ENCODE peak calls at places on chromosomes 13 and 19, in six cellular contexts. One of them, this sample, is unnamed.

GRCh38 chr13:42113478-42113877 is 65.0 kb downstream of the DGKH start:
- DNase-seq in NCI-H748 treated with DMSO at 0.1 percent for 48 hours: no peak
- DNase-seq in stimulated activated CD4-positive, alpha-beta T cell treated with anti-CD3 and anti-CD28 coated beads, Interleukin-1b, Interleukin-23, amount 100 ng/mL, for 24 hours: no peak
- DNase-seq in glomerular endothelial cell: no peak
- DNase-seq in kidney tubule cell: no peak
- DNase-seq in activated naive CD8-positive, alpha-beta T cell treated with anti-CD3 and anti-CD28 coated beads, Interleukin-2, amount 50 U/mL, for 16 hours: no peak
- DNase-seq in this sample: no peak

GRCh38 chr13:95191821-95192220 is 109.4 kb downstream of the ABCC4 start:
- DNase-seq in NCI-H748 treated with DMSO at 0.1 percent for 48 hours: peak
- DNase-seq in glomerular endothelial cell: no peak
- DNase-seq in activated naive CD8-positive, alpha-beta T cell treated with anti-CD3 and anti-CD28 coated beads, Interleukin-2, amount 50 U/mL, for 16 hours: peak
- DNase-seq in kidney tubule cell: peak
- DNase-seq in stimulated activated CD4-positive, alpha-beta T cell treated with anti-CD3 and anti-CD28 coated beads, Interleukin-1b, Interleukin-23, amount 100 ng/mL, for 24 hours: peak
- DNase-seq in this sample: peak

GRCh38 chr13:107447591-107447990 is 767.7 kb downstream of the LIG4 start:
- DNase-seq in glomerular endothelial cell: no peak
- DNase-seq in kidney tubule cell: peak
- DNase-seq in NCI-H748 treated with DMSO at 0.1 percent for 48 hours: no peak
- DNase-seq in stimulated activated CD4-positive, alpha-beta T cell treated with anti-CD3 and anti-CD28 coated beads, Interleukin-1b, Interleukin-23, amount 100 ng/mL, for 24 hours: no peak
- DNase-seq in activated naive CD8-positive, alpha-beta T cell treated with anti-CD3 and anti-CD28 coated beads, Interleukin-2, amount 50 U/mL, for 16 hours: no peak
- DNase-seq in this sample: no peak

GRCh38 chr13:98664047-98664446 is 87.1 kb upstream of the STK24 start:
- DNase-seq in glomerular endothelial cell: no peak
- DNase-seq in activated naive CD8-positive, alpha-beta T cell treated with anti-CD3 and anti-CD28 coated beads, Interleukin-2, amount 50 U/mL, for 16 hours: peak
- DNase-seq in NCI-H748 treated with DMSO at 0.1 percent for 48 hours: no peak
- DNase-seq in kidney tubule cell: peak
- DNase-seq in stimulated activated CD4-positive, alpha-beta T cell treated with anti-CD3 and anti-CD28 coated beads, Interleukin-1b, Interleukin-23, amount 100 ng/mL, for 24 hours: peak
- DNase-seq in this sample: no peak

GRCh38 chr19:4980838-4981680 is 12.1 kb downstream of the KDM4B start:
- DNase-seq in activated naive CD8-positive, alpha-beta T cell treated with anti-CD3 and anti-CD28 coated beads, Interleukin-2, amount 50 U/mL, for 16 hours: no peak
- DNase-seq in kidney tubule cell: no peak
- DNase-seq in glomerular endothelial cell: no peak
- DNase-seq in stimulated activated CD4-positive, alpha-beta T cell treated with anti-CD3 and anti-CD28 coated beads, Interleukin-1b, Interleukin-23, amount 100 ng/mL, for 24 hours: no peak
- DNase-seq in NCI-H748 treated with DMSO at 0.1 percent for 48 hours: no peak
- DNase-seq in this sample: no peak

GRCh38 chr19:2337329-2337707 is 8.8 kb downstream of the SPPL2B start:
- DNase-seq in NCI-H748 treated with DMSO at 0.1 percent for 48 hours: no peak
- DNase-seq in activated naive CD8-positive, alpha-beta T cell treated with anti-CD3 and anti-CD28 coated beads, Interleukin-2, amount 50 U/mL, for 16 hours: no peak
- DNase-seq in kidney tubule cell: peak
- DNase-seq in stimulated activated CD4-positive, alpha-beta T cell treated with anti-CD3 and anti-CD28 coated beads, Interleukin-1b, Interleukin-23, amount 100 ng/mL, for 24 hours: no peak
- DNase-seq in glomerular endothelial cell: no peak
- DNase-seq in this sample: peak

GRCh38 chr19:54137913-54138776 is 583 bp downstream of the CNOT3 start:
- DNase-seq in NCI-H748 treated with DMSO at 0.1 percent for 48 hours: no peak
- DNase-seq in glomerular endothelial cell: no peak
- DNase-seq in kidney tubule cell: peak
- DNase-seq in stimulated activated CD4-positive, alpha-beta T cell treated with anti-CD3 and anti-CD28 coated beads, Interleukin-1b, Interleukin-23, amount 100 ng/mL, for 24 hours: no peak
- DNase-seq in activated naive CD8-positive, alpha-beta T cell treated with anti-CD3 and anti-CD28 coated beads, Interleukin-2, amount 50 U/mL, for 16 hours: no peak
- DNase-seq in this sample: no peak

GRCh38 chr19:7564866-7565265 is 29.3 kb downstream of the PNPLA6 start:
- DNase-seq in glomerular endothelial cell: no peak
- DNase-seq in activated naive CD8-positive, alpha-beta T cell treated with anti-CD3 and anti-CD28 coated beads, Interleukin-2, amount 50 U/mL, for 16 hours: no peak
- DNase-seq in NCI-H748 treated with DMSO at 0.1 percent for 48 hours: no peak
- DNase-seq in stimulated activated CD4-positive, alpha-beta T cell treated with anti-CD3 and anti-CD28 coated beads, Interleukin-1b, Interleukin-23, amount 100 ng/mL, for 24 hours: no peak
- DNase-seq in kidney tubule cell: no peak
- DNase-seq in this sample: no peak

GRCh38 chr13:60169239-60170031 is 5.7 kb upstream of the DIAPH3 start:
- DNase-seq in kidney tubule cell: no peak
- DNase-seq in stimulated activated CD4-positive, alpha-beta T cell treated with anti-CD3 and anti-CD28 coated beads, Interleukin-1b, Interleukin-23, amount 100 ng/mL, for 24 hours: no peak
- DNase-seq in activated naive CD8-positive, alpha-beta T cell treated with anti-CD3 and anti-CD28 coated beads, Interleukin-2, amount 50 U/mL, for 16 hours: no peak
- DNase-seq in glomerular endothelial cell: no peak
- DNase-seq in NCI-H748 treated with DMSO at 0.1 percent for 48 hours: no peak
- DNase-seq in this sample: no peak

GRCh38 chr13:113159701-113160100 is 1.3 kb downstream of the PROZ start:
- DNase-seq in activated naive CD8-positive, alpha-beta T cell treated with anti-CD3 and anti-CD28 coated beads, Interleukin-2, amount 50 U/mL, for 16 hours: no peak
- DNase-seq in stimulated activated CD4-positive, alpha-beta T cell treated with anti-CD3 and anti-CD28 coated beads, Interleukin-1b, Interleukin-23, amount 100 ng/mL, for 24 hours: no peak
- DNase-seq in glomerular endothelial cell: no peak
- DNase-seq in NCI-H748 treated with DMSO at 0.1 percent for 48 hours: no peak
- DNase-seq in kidney tubule cell: no peak
- DNase-seq in this sample: no peak

GRCh38 chr19:52991484-52991883 is 22.2 kb upstream of the ERVV-1 start:
- DNase-seq in activated naive CD8-positive, alpha-beta T cell treated with anti-CD3 and anti-CD28 coated beads, Interleukin-2, amount 50 U/mL, for 16 hours: no peak
- DNase-seq in glomerular endothelial cell: peak
- DNase-seq in stimulated activated CD4-positive, alpha-beta T cell treated with anti-CD3 and anti-CD28 coated beads, Interleukin-1b, Interleukin-23, amount 100 ng/mL, for 24 hours: no peak
- DNase-seq in kidney tubule cell: peak
- DNase-seq in NCI-H748 treated with DMSO at 0.1 percent for 48 hours: no peak
- DNase-seq in this sample: no peak

GRCh38 chr19:31705656-31706055 is 356.4 kb upstream of the TSHZ3 start:
- DNase-seq in activated naive CD8-positive, alpha-beta T cell treated with anti-CD3 and anti-CD28 coated beads, Interleukin-2, amount 50 U/mL, for 16 hours: no peak
- DNase-seq in stimulated activated CD4-positive, alpha-beta T cell treated with anti-CD3 and anti-CD28 coated beads, Interleukin-1b, Interleukin-23, amount 100 ng/mL, for 24 hours: no peak
- DNase-seq in NCI-H748 treated with DMSO at 0.1 percent for 48 hours: no peak
- DNase-seq in glomerular endothelial cell: no peak
- DNase-seq in kidney tubule cell: no peak
- DNase-seq in this sample: no peak

GRCh38 chr19:51158474-51159129 is 16.5 kb downstream of the SIGLEC7 start:
- DNase-seq in glomerular endothelial cell: no peak
- DNase-seq in NCI-H748 treated with DMSO at 0.1 percent for 48 hours: no peak
- DNase-seq in stimulated activated CD4-positive, alpha-beta T cell treated with anti-CD3 and anti-CD28 coated beads, Interleukin-1b, Interleukin-23, amount 100 ng/mL, for 24 hours: peak
- DNase-seq in kidney tubule cell: peak
- DNase-seq in activated naive CD8-positive, alpha-beta T cell treated with anti-CD3 and anti-CD28 coated beads, Interleukin-2, amount 50 U/mL, for 16 hours: peak
- DNase-seq in this sample: no peak

GRCh38 chr13:35512271-35512920 is 35.9 kb upstream of the MAB21L1 start:
- DNase-seq in activated naive CD8-positive, alpha-beta T cell treated with anti-CD3 and anti-CD28 coated beads, Interleukin-2, amount 50 U/mL, for 16 hours: no peak
- DNase-seq in NCI-H748 treated with DMSO at 0.1 percent for 48 hours: no peak
- DNase-seq in glomerular endothelial cell: no peak
- DNase-seq in kidney tubule cell: peak
- DNase-seq in stimulated activated CD4-positive, alpha-beta T cell treated with anti-CD3 and anti-CD28 coated beads, Interleukin-1b, Interleukin-23, amount 100 ng/mL, for 24 hours: no peak
- DNase-seq in this sample: no peak

GRCh38 chr19:47726467-47726866 is 13.2 kb downstream of the EHD2 start:
- DNase-seq in glomerular endothelial cell: no peak
- DNase-seq in activated naive CD8-positive, alpha-beta T cell treated with anti-CD3 and anti-CD28 coated beads, Interleukin-2, amount 50 U/mL, for 16 hours: no peak
- DNase-seq in kidney tubule cell: peak
- DNase-seq in stimulated activated CD4-positive, alpha-beta T cell treated with anti-CD3 and anti-CD28 coated beads, Interleukin-1b, Interleukin-23, amount 100 ng/mL, for 24 hours: no peak
- DNase-seq in NCI-H748 treated with DMSO at 0.1 percent for 48 hours: no peak
- DNase-seq in this sample: no peak

GRCh38 chr13:32142956-32143375 is 111.4 kb downstream of the FRY start:
- DNase-seq in kidney tubule cell: peak
- DNase-seq in activated naive CD8-positive, alpha-beta T cell treated with anti-CD3 and anti-CD28 coated beads, Interleukin-2, amount 50 U/mL, for 16 hours: no peak
- DNase-seq in stimulated activated CD4-positive, alpha-beta T cell treated with anti-CD3 and anti-CD28 coated beads, Interleukin-1b, Interleukin-23, amount 100 ng/mL, for 24 hours: no peak
- DNase-seq in glomerular endothelial cell: peak
- DNase-seq in NCI-H748 treated with DMSO at 0.1 percent for 48 hours: no peak
- DNase-seq in this sample: no peak

GRCh38 chr13:34420975-34421719 is 520.9 kb upstream of the NBEA start:
- DNase-seq in stimulated activated CD4-positive, alpha-beta T cell treated with anti-CD3 and anti-CD28 coated beads, Interleukin-1b, Interleukin-23, amount 100 ng/mL, for 24 hours: no peak
- DNase-seq in activated naive CD8-positive, alpha-beta T cell treated with anti-CD3 and anti-CD28 coated beads, Interleukin-2, amount 50 U/mL, for 16 hours: no peak
- DNase-seq in kidney tubule cell: no peak
- DNase-seq in glomerular endothelial cell: no peak
- DNase-seq in NCI-H748 treated with DMSO at 0.1 percent for 48 hours: no peak
- DNase-seq in this sample: no peak

GRCh38 chr13:48739346-48740037 is 85.8 kb downstream of the CYSLTR2 start:
- DNase-seq in NCI-H748 treated with DMSO at 0.1 percent for 48 hours: no peak
- DNase-seq in stimulated activated CD4-positive, alpha-beta T cell treated with anti-CD3 and anti-CD28 coated beads, Interleukin-1b, Interleukin-23, amount 100 ng/mL, for 24 hours: no peak
- DNase-seq in activated naive CD8-positive, alpha-beta T cell treated with anti-CD3 and anti-CD28 coated beads, Interleukin-2, amount 50 U/mL, for 16 hours: no peak
- DNase-seq in kidney tubule cell: no peak
- DNase-seq in glomerular endothelial cell: no peak
- DNase-seq in this sample: no peak

GRCh38 chr13:29564828-29565227 is 30.7 kb downstream of the SLC7A1 start:
- DNase-seq in kidney tubule cell: no peak
- DNase-seq in NCI-H748 treated with DMSO at 0.1 percent for 48 hours: no peak
- DNase-seq in stimulated activated CD4-positive, alpha-beta T cell treated with anti-CD3 and anti-CD28 coated beads, Interleukin-1b, Interleukin-23, amount 100 ng/mL, for 24 hours: no peak
- DNase-seq in activated naive CD8-positive, alpha-beta T cell treated with anti-CD3 and anti-CD28 coated beads, Interleukin-2, amount 50 U/mL, for 16 hours: no peak
- DNase-seq in glomerular endothelial cell: no peak
- DNase-seq in this sample: no peak

GRCh38 chr19:30555075-30555787 is 183.0 kb downstream of the ZNF536 start:
- DNase-seq in activated naive CD8-positive, alpha-beta T cell treated with anti-CD3 and anti-CD28 coated beads, Interleukin-2, amount 50 U/mL, for 16 hours: no peak
- DNase-seq in NCI-H748 treated with DMSO at 0.1 percent for 48 hours: no peak
- DNase-seq in stimulated activated CD4-positive, alpha-beta T cell treated with anti-CD3 and anti-CD28 coated beads, Interleukin-1b, Interleukin-23, amount 100 ng/mL, for 24 hours: no peak
- DNase-seq in glomerular endothelial cell: no peak
- DNase-seq in kidney tubule cell: no peak
- DNase-seq in this sample: no peak

This sample was measured in hypothalamus.